ENCODE peak calls at places on chromosomes 12 and 14, in five cellular contexts. G is heart left ventricle, J is upper lobe of right lung, B is tibial nerve, C is thoracic aorta. A is an unnamed sample.

GRCh38 chr14:59055439-59056045 is 132.9 kb upstream of the DAAM1 start:
- DNase-seq in G (no peak), C (no peak), B (peak), J (no peak), A (no peak)

GRCh38 chr14:94307410-94307992 is 14.4 kb upstream of the SERPINA10 start:
- DNase-seq in B (no peak), G (no peak), J (no peak), C (no peak), A (no peak)

GRCh38 chr12:122523280-122523679 is 3.5 kb downstream of the RSRC2 start:
- DNase-seq in B (no peak), C (no peak), G (no peak), J (no peak), A (no peak)

GRCh38 chr12:9387450-9387849 is 179.3 kb upstream of the PZP start:
- DNase-seq in J (no peak), G (no peak), B (no peak), C (no peak), A (no peak)

GRCh38 chr12:46246021-46246700 is 22.7 kb downstream of the SLC38A1 start:
- DNase-seq in C (no peak), J (no peak), B (no peak), G (no peak), A (no peak)

GRCh38 chr12:131102991-131103609 is 149.4 kb downstream of the ADGRD1 start:
- DNase-seq in C (no peak), B (no peak), J (peak), G (no peak), A (peak)

GRCh38 chr12:110536834-110537604 is 34.9 kb downstream of the RAD9B start:
- DNase-seq in G (no peak), B (no peak), J (no peak), C (no peak), A (no peak)

GRCh38 chr12:9273276-9273675 is 65.1 kb upstream of the PZP start:
- DNase-seq in B (no peak), C (no peak), J (no peak), G (no peak), A (no peak)

GRCh38 chr12:122336015-122336946 is 70.0 kb upstream of the VPS33A start:
- DNase-seq in C (no peak), J (no peak), B (no peak), G (no peak), A (no peak)

GRCh38 chr14:20191396-20191795 is 700 bp downstream of the OR11G2 start:
- DNase-seq in J (no peak), G (no peak), B (no peak), C (no peak), A (no peak)

GRCh38 chr14:97713023-97713422 is 915.8 kb downstream of the VRK1 start:
- DNase-seq in J (no peak), G (no peak), C (no peak), B (no peak), A (no peak)

GRCh38 chr14:22084393-22085281 is 411.0 kb upstream of the OR4E1 start:
- DNase-seq in J (no peak), B (peak), G (no peak), C (no peak), A (no peak)

GRCh38 chr12:91931110-91931509 is 214.5 kb downstream of the BTG1 start:
- DNase-seq in J (no peak), B (peak), C (no peak), G (no peak), A (no peak)

GRCh38 chr12:50070314-50071060 is 13.1 kb downstream of the ASIC1 start:
- DNase-seq in J (peak), B (peak), G (peak), C (no peak), A (peak)

GRCh38 chr12:125029756-125030358 is 35.4 kb upstream of the AACS start:
- DNase-seq in G (no peak), C (no peak), B (no peak), J (peak), A (no peak)

GRCh38 chr14:50335989-50336391 is 23.9 kb downstream of the DMAC2L start:
- DNase-seq in C (no peak), B (no peak), J (no peak), G (peak), A (peak)

GRCh38 chr12:52417742-52418141 is 11.6 kb upstream of the KRT82 start:
- DNase-seq in B (no peak), C (no peak), G (no peak), J (no peak), A (no peak)

GRCh38 chr12:21613931-21614330 is 9.3 kb upstream of the GYS2 start:
- DNase-seq in G (no peak), J (no peak), C (no peak), B (no peak), A (no peak)

GRCh38 chr12:989751-990278 is 1.2 kb upstream of the ERC1 start:
- DNase-seq in C (no peak), G (peak), B (peak), J (no peak), A (no peak)

GRCh38 chr12:50566066-50566465 is 61.3 kb downstream of the DIP2B start:
- DNase-seq in C (no peak), B (no peak), J (no peak), G (no peak), A (no peak)

GRCh38 chr12:31325524-31325875 is 450 bp downstream of the SINHCAF start:
- DNase-seq in J (no peak), C (peak), G (no peak), B (peak), A (no peak)

GRCh38 chr14:22865424-22866215 is 5.9 kb upstream of the LRP10 start:
- DNase-seq in J (no peak), G (no peak), B (no peak), C (no peak), A (no peak)

GRCh38 chr12:58502236-58502635 is 418.1 kb downstream of the LRIG3 start:
- DNase-seq in G (peak), B (no peak), C (no peak), J (no peak), A (no peak)

GRCh38 chr12:121795029-121795977 is 1.8 kb upstream of the RHOF start:
- DNase-seq in J (peak), C (no peak), G (peak), B (peak), A (peak)

GRCh38 chr14:75063013-75063412 is 811 bp downstream of the ACYP1 start:
- DNase-seq in J (no peak), C (no peak), B (no peak), G (no peak), A (no peak)

GRCh38 chr12:8156416-8156815 is 399 bp upstream of the ZNF705A start:
- DNase-seq in B (no peak), C (no peak), G (no peak), J (no peak), A (no peak)

GRCh38 chr14:45287609-45288008 is 34.6 kb upstream of the MIS18BP1 start:
- DNase-seq in B (no peak), C (no peak), J (no peak), G (no peak), A (no peak)

GRCh38 chr12:54040148-54040494 is 7.3 kb downstream of the HOXC5 start:
- DNase-seq in G (no peak), C (no peak), J (no peak), B (peak), A (no peak)

GRCh38 chr12:119695034-119695433 is 27.1 kb downstream of the PRKAB1 start:
- DNase-seq in G (no peak), J (no peak), C (no peak), B (no peak), A (no peak)

GRCh38 chr14:65303185-65303901 is 109.2 kb upstream of the FUT8 start:
- DNase-seq in G (no peak), C (no peak), J (no peak), B (no peak), A (no peak)

GRCh38 chr12:127675936-127676335 is 591.0 kb upstream of the TMEM132C start:
- DNase-seq in G (no peak), B (no peak), C (no peak), J (no peak), A (no peak)

GRCh38 chr14:49972199-49972671 is 79.4 kb downstream of the ARF6 start:
- DNase-seq in C (no peak), G (no peak), J (no peak), B (peak), A (no peak)

DNA sequence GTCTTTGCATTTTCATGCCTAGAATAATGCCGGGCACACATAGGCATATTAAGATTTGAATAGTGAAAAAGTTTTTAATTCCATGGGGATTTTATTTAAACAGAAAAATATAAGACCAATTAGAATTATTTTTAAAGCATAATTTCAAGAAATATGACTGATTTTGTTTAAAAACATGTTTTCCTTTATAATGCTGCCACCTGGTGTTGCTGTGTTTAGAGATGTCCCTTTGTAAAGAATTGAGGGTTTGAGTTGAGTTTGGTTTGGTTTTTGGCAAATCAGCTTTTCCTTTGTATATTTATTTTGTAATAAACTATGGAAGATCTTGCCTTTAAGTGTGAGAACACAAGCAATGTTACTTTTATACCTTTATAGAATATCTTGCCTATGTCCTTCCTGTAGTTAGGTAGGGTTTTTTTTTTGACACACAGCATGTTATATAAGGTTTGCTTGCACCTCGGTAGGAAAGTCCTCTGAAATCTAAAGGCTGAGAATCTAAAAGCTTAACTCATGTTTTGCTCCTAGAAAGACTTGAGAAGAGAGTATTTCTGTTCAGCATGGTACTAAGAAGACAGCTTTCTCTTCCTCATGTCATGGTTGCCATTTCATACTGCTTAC is 31.4 kb upstream of the SNAPC1 start:
- DNase-seq in C (no peak), G (no peak), J (no peak), B (peak), A (no peak)
- TF ChIP-seq CTCF in C (peak), G (peak), J (peak), B (peak), A (peak)

GRCh38 chr12:89928467-89928866 is 219.8 kb upstream of the ATP2B1 start:
- DNase-seq in J (no peak), G (no peak), B (no peak), C (no peak), A (no peak)

GRCh38 chr12:89924191-89924590 is 215.6 kb upstream of the ATP2B1 start:
- DNase-seq in B (no peak), C (no peak), G (no peak), J (no peak), A (no peak)

GRCh38 chr12:89932950-89933349 is 224.3 kb upstream of the ATP2B1 start:
- DNase-seq in B (no peak), C (no peak), J (no peak), G (no peak), A (no peak)

DNA sequence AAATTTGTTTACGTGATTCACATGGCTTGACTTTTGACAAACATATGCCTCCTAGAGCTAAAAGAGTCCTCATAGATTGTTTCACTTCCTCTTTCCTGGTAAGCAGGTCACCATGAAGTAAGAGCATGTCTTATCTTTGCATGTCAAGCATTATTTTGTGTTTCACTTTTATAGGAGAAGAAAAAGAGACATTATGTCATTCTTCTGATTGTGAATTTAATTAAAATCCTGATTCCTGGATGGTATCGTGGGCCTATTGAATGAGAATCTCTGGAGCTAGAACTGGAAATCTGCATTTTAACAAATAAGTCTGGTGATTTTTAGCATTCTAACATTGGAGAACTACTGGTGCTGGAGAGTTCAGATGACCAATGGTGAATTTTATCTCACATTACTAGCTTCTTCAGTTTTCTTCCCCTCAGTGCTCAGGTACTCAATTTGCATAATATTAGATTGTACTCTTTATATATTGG is 218.6 kb upstream of the ATP2B1 start:
- DNase-seq in B (no peak), J (no peak), G (no peak), C (no peak), A (no peak)
- H3K4me3 ChIP-seq in B (no peak), J (no peak), G (no peak), C (no peak), A (no peak)

GRCh38 chr12:61646639-61647038 is 613.6 kb upstream of the USP15 start:
- DNase-seq in G (no peak), J (no peak), C (no peak), B (no peak), A (no peak)
- H3K27ac ChIP-seq in G (no peak), J (no peak), C (no peak), B (no peak), A (no peak)

DNA sequence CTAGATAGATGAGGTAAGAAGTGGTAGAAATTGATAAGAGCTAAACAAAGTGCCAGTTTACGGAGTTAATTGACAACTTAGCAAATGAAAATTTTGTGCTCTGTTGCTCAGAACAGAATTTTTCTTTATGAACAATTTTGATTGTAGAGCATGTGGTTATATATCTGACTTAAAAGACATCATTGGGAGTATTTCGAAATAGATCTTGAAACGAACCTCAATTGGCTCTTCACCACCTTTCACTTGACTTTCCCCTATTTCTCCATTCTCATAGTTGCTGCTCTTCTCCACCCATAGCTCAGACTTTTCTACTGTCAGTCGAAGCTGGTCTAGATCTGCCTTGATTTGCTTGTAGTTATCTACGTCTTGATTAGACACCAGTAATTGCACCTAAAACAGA is 212.1 kb downstream of the ITPR2 start:
- DNase-seq in C (no peak), G (no peak), B (no peak), J (no peak), A (no peak)
- TF ChIP-seq CTCF in C (no peak), G (no peak), B (no peak), J (no peak), A (no peak)

GRCh38 chr12:42124764-42125371 is 19.8 kb downstream of the GXYLT1 start:
- DNase-seq in J (no peak), B (no peak), G (no peak), C (no peak), A (no peak)
- H3K4me3 ChIP-seq in J (no peak), B (no peak), G (no peak), C (no peak), A (no peak)

GRCh38 chr14:104969741-104970230 is 8.4 kb downstream of the AHNAK2 start:
- DNase-seq in B (no peak), G (peak), C (no peak), J (no peak), A (no peak)

GRCh38 chr14:104970231-104971068 is 7.7 kb downstream of the AHNAK2 start:
- DNase-seq in C (no peak), J (no peak), B (peak), G (peak), A (no peak)

GRCh38 chr14:104967414-104968152 is 10.6 kb downstream of the AHNAK2 start:
- DNase-seq in C (no peak), J (peak), B (no peak), G (peak), A (no peak)

GRCh38 chr14:104968153-104968527 is 10.0 kb downstream of the AHNAK2 start:
- DNase-seq in C (no peak), G (peak), B (peak), J (peak), A (no peak)

DNA sequence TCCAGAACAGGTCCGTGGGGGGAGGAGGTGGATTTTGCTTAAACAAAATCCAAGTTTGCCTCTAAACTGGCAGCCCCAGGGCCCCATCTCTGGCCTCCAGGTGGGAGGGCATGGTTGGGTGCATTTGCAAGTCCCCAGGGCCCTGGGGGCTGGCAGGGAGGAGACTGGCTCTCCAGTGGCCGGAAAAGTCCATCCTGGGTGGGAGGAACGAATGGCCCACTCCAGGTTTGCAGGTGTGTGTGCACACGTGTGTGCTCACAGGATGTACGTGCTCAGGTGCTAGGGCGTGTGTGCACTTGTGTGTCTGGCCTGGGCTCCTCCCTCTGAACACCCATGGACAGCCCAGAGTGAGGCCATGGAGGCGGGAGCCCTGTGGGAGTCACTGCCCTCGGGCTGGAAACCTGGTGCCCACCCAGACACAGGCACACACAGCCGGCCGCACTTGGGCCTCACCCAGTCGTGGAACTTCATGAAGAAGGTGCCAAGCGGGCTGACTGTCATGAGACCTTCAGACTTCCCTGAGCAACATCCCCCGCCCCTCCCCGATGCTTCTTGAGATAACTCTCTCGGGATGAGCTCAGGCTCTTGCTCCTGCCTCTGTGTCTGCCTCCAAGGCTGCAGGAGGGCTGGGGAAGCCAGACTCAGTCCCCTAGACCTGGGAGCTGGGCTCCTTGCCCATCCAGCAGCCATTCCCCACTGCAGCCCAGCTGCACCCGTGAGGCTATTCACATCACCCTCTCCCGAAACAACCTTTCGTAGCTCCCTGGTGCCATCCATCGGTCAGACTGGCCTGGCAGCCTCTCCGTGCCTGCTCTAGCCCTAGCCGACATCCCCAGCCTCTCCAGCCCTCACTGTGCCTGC is 9.4 kb downstream of the AHNAK2 start:
- DNase-seq in B (no peak), J (no peak), C (no peak), G (peak), A (no peak)
- H3K27ac ChIP-seq in B (peak), J (peak), C (peak), G (peak), A (no peak)

GRCh38 chr14:48615618-48616017 is 940.2 kb upstream of the MDGA2 start:
- DNase-seq in G (no peak), J (no peak), C (no peak), B (no peak), A (no peak)
- TF ChIP-seq CTCF in G (no peak), J (no peak), C (no peak), B (no peak), A (no peak)

GRCh38 chr14:102279282-102279681 is 25.7 kb downstream of the MOK start:
- DNase-seq in J (no peak), C (no peak), G (no peak), B (no peak), A (no peak)

GRCh38 chr14:102277874-102278630 is 26.9 kb downstream of the MOK start:
- DNase-seq in B (no peak), C (no peak), J (no peak), G (no peak), A (no peak)

GRCh38 chr14:102280376-102280962 is 24.5 kb downstream of the MOK start:
- DNase-seq in J (no peak), B (no peak), G (no peak), C (no peak), A (no peak)

GRCh38 chr14:102278631-102278935 is 26.4 kb downstream of the MOK start:
- DNase-seq in C (no peak), G (no peak), J (no peak), B (no peak), A (no peak)

DNA sequence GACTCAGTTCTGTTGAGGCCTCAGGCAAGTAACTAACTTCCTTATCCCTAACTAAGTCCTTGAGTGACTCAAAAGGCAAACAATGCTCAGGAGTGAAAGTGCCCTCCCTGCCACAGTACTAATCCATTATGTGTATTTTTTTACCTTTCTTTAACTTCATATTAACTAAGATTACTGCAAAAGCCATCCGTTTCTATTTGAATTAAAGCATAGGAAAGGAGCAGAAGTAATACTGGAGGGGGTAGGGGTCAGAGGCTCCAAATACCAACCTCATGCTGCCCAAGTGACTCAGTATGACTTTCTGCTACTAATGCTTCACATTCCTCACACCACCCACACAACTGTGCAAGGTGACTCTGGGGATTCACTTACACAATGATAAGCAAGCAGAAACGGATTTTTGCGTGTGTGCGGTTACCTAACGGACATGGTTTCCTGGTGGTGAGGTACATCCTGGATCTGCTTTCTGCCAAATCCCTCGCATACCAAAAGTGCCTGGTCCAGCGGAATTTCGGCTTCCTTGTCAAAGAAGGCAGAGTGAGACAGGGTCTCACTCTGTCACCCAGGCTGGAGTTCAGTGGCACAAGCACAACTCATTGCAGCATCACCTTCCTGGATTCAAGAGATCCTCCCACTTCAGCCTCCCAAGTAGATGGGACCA is 25.1 kb downstream of the MOK start:
- DNase-seq in B (no peak), J (no peak), C (no peak), G (no peak), A (no peak)
- H3K4me3 ChIP-seq in B (no peak), J (no peak), C (no peak), G (no peak), A (no peak)